ENCODE peak calls at places on chromosome 18, in eight cellular contexts. R, Y, T, C, E, O, W and S are unnamed samples.
A peak's percentile ranks its signal among the peaks of the same experiment; 100 is the strongest.

GRCh38 chr18:57107141-57107832 is 39.6 kb upstream of the BOD1L2 start:
- DNase-seq in R (no peak), Y (peak; percentile 25), T (no peak), C (no peak), E (no peak), O (peak; percentile 11), W (peak; percentile 48), S (no peak)

GRCh38 chr18:28357785-28358401 is 181.0 kb upstream of the CDH2 start:
- DNase-seq in R (peak; percentile 18), Y (no peak), T (no peak), C (no peak), E (no peak), O (peak; percentile 38), W (no peak), S (no peak)

GRCh38 chr18:77052297-77052645 is 80.3 kb downstream of the MBP start:
- DNase-seq in R (no peak), Y (no peak), T (no peak), C (no peak), E (no peak), O (no peak), W (no peak), S (no peak)

GRCh38 chr18:73861771-73862170 is 285.9 kb downstream of the FBXO15 start:
- DNase-seq in R (no peak), Y (no peak), T (no peak), C (no peak), E (no peak), O (no peak), W (no peak), S (no peak)

GRCh38 chr18:70523798-70524182 is 234.9 kb downstream of the SOCS6 start:
- DNase-seq in R (no peak), Y (no peak), T (no peak), C (no peak), E (no peak), O (peak; percentile 84), W (no peak), S (no peak)

GRCh38 chr18:68660355-68661183 is 54.3 kb downstream of the TMX3 start:
- DNase-seq in R (peak; percentile 29), Y (peak; percentile 8), T (no peak), C (peak; percentile 14), E (no peak), O (peak; percentile 33), W (peak; percentile 42), S (peak; percentile 53)

GRCh38 chr18:67308819-67309218 is 207.7 kb downstream of the DSEL start:
- DNase-seq in R (no peak), Y (no peak), T (no peak), C (no peak), E (no peak), O (no peak), W (no peak), S (no peak)

GRCh38 chr18:73679941-73680700 is 467.5 kb downstream of the FBXO15 start:
- DNase-seq in R (no peak), Y (no peak), T (no peak), C (no peak), E (no peak), O (no peak), W (no peak), S (no peak)

GRCh38 chr18:68560128-68560527 is 154.8 kb downstream of the TMX3 start:
- DNase-seq in R (no peak), Y (no peak), T (no peak), C (no peak), E (no peak), O (no peak), W (no peak), S (no peak)

GRCh38 chr18:13501896-13502295 is 224.5 kb downstream of the FAM210A start:
- DNase-seq in R (no peak), Y (no peak), T (peak; percentile 57), C (no peak), E (no peak), O (no peak), W (peak; percentile 41), S (no peak)

GRCh38 chr18:3248670-3249359 is 1.2 kb downstream of the MYL12A start:
- DNase-seq in R (no peak), Y (no peak), T (no peak), C (no peak), E (no peak), O (peak; percentile 61), W (peak; percentile 56), S (no peak)

GRCh38 chr18:28284132-28284531 is 107.2 kb upstream of the CDH2 start:
- DNase-seq in R (no peak), Y (no peak), T (no peak), C (no peak), E (no peak), O (no peak), W (no peak), S (no peak)

GRCh38 chr18:79299711-79300110 is 96.0 kb upstream of the NFATC1 start:
- DNase-seq in R (no peak), Y (no peak), T (no peak), C (no peak), E (no peak), O (no peak), W (no peak), S (no peak)

GRCh38 chr18:59690216-59691045 is 6.8 kb downstream of the CCBE1 start:
- DNase-seq in R (no peak), Y (no peak), T (no peak), C (no peak), E (no peak), O (no peak), W (no peak), S (no peak)

GRCh38 chr18:77223653-77224052 is 26.0 kb upstream of the GALR1 start:
- DNase-seq in R (no peak), Y (no peak), T (no peak), C (no peak), E (no peak), O (no peak), W (no peak), S (no peak)

GRCh38 chr18:2410688-2411087 is 160.6 kb downstream of the METTL4 start:
- DNase-seq in R (peak; percentile 22), Y (no peak), T (no peak), C (no peak), E (no peak), O (no peak), W (no peak), S (no peak)

GRCh38 chr18:34787931-34788532 is 77.9 kb downstream of the DTNA start:
- DNase-seq in R (peak; percentile 59), Y (peak; percentile 60), T (peak; percentile 11), C (peak; percentile 53), E (no peak), O (peak; percentile 60), W (peak; percentile 80), S (peak; percentile 48)

GRCh38 chr18:47990981-47991380 is 60.5 kb upstream of the SMAD2 start:
- DNase-seq in R (no peak), Y (no peak), T (no peak), C (no peak), E (no peak), O (no peak), W (no peak), S (no peak)
- H3K9ac ChIP-seq in R (no peak overlapping the region), Y (no peak overlapping the region), T (no peak overlapping the region), C (no peak overlapping the region), E (no peak overlapping the region), O (no peak overlapping the region), W (no peak overlapping the region), S (no peak overlapping the region)

GRCh38 chr18:50614838-50615237 is 55.0 kb downstream of the MAPK4 start:
- DNase-seq in R (no peak), Y (no peak), T (no peak), C (no peak), E (no peak), O (peak; percentile 98), W (no peak), S (no peak)
- TF ChIP-seq POLR2AphosphoS5 in R (no peak), Y (no peak), T (no peak), C (no peak), E (no peak), O (no peak), W (no peak), S (no peak)

GRCh38 chr18:23721711-23722479 is 32.6 kb downstream of the LAMA3 start:
- DNase-seq in R (no peak), Y (no peak), T (no peak), C (no peak), E (no peak), O (no peak), W (peak; percentile 42), S (no peak)

GRCh38 chr18:23719634-23720201 is 30.5 kb downstream of the LAMA3 start:
- DNase-seq in R (peak; percentile 87), Y (peak; percentile 61), T (no peak), C (no peak), E (no peak), O (peak; percentile 49), W (peak; percentile 88), S (no peak)

GRCh38 chr18:23725351-23725750 is 36.1 kb downstream of the LAMA3 start:
- DNase-seq in R (no peak), Y (no peak), T (no peak), C (no peak), E (no peak), O (no peak), W (no peak), S (no peak)

GRCh38 chr18:23723121-23723520 is 33.9 kb downstream of the LAMA3 start:
- DNase-seq in R (no peak), Y (no peak), T (no peak), C (no peak), E (no peak), O (no peak), W (no peak), S (no peak)

DNA sequence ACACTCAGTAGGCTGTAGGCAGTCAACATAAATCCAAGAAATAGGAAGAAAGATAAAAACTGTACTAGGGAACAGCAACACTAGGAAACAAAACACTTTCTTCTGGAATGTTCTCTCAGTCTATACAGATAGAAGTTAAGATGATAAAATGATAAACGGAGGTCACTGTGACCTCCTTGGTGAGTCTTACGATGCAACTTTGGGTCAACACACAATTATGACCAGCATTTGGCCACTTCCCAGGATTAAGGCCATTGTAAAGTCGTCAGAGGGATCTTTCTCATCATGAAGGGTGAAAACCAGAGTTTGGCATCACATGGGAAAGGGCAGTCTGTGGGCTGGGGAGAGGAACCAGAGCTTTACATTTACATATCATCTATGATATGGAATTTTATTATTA is 33.4 kb downstream of the LAMA3 start:
- DNase-seq in R (no peak), Y (no peak), T (no peak), C (no peak), E (no peak), O (no peak), W (no peak), S (no peak)
- H3K9ac ChIP-seq in R (no peak overlapping the region), Y (no peak overlapping the region), T (no peak overlapping the region), C (no peak overlapping the region), E (no peak overlapping the region), O (no peak overlapping the region), W (no peak overlapping the region), S (no peak overlapping the region)

GRCh38 chr18:58309099-58309498 is 265.1 kb downstream of the NEDD4L start:
- DNase-seq in R (no peak), Y (no peak), T (no peak), C (no peak), E (no peak), O (no peak), W (no peak), S (no peak)

GRCh38 chr18:58311390-58311789 is 267.4 kb downstream of the NEDD4L start:
- DNase-seq in R (no peak), Y (no peak), T (no peak), C (no peak), E (no peak), O (no peak), W (no peak), S (no peak)

GRCh38 chr18:58308463-58308862 is 264.4 kb downstream of the NEDD4L start:
- DNase-seq in R (no peak), Y (no peak), T (no peak), C (no peak), E (no peak), O (no peak), W (no peak), S (no peak)

GRCh38 chr18:58310517-58310916 is 266.5 kb downstream of the NEDD4L start:
- DNase-seq in R (no peak), Y (no peak), T (no peak), C (no peak), E (no peak), O (no peak), W (no peak), S (no peak)

GRCh38 chr18:58309610-58310239 is 265.7 kb downstream of the NEDD4L start:
- DNase-seq in R (no peak), Y (no peak), T (no peak), C (no peak), E (no peak), O (no peak), W (no peak), S (no peak)
- TF ChIP-seq POLR2AphosphoS5 in R (no peak), Y (no peak), T (no peak), C (no peak), E (no peak), O (no peak), W (no peak), S (no peak)